ENCODE peak calls at places on chromosomes 7 and 10, in four cellular contexts. X is uterus, J is upper lobe of right lung, S is HCT116. C is an unnamed sample. For H3K4me1, the result is how much of the 10 kb centered on the place peaks cover.

GRCh38 chr7:117333168-117333567 is 10.3 kb upstream of the WNT2 start:
- DNase-seq in S (no peak), J (no peak), X (no peak), C (no peak)

GRCh38 chr10:11015371-11015934 is 2.2 kb upstream of the CELF2 start:
- DNase-seq in J (no peak), S (no peak), X (no peak), C (no peak)

GRCh38 chr10:21519981-21520436 is 5.5 kb downstream of the SKIDA1 start:
- DNase-seq in J (no peak), X (no peak), S (no peak), C (no peak)

GRCh38 chr7:26187380-26188290 is 12.9 kb downstream of the HNRNPA2B1 start:
- DNase-seq in X (no peak), J (no peak), S (no peak), C (no peak)

GRCh38 chr7:141072548-141073172 is 1.2 kb upstream of the TMEM178B start:
- DNase-seq in J (peak), S (no peak), X (peak), C (no peak)

GRCh38 chr10:131921191-131921590 is 20.4 kb downstream of the PPP2R2D start:
- DNase-seq in J (no peak), S (no peak), X (no peak), C (no peak)

GRCh38 chr7:48718731-48719387 is 205.5 kb upstream of the CDC14C start:
- DNase-seq in J (no peak), S (no peak), X (no peak), C (no peak)

GRCh38 chr7:30896783-30897617 is 14.7 kb upstream of the AQP1 start:
- DNase-seq in J (peak), X (no peak), S (no peak), C (no peak)

GRCh38 chr10:130843051-130843653 is 468.4 kb downstream of the TCERG1L start:
- DNase-seq in X (no peak), J (no peak), S (no peak), C (no peak)

GRCh38 chr7:2952316-2952715 is 91.4 kb downstream of the CARD11 start:
- DNase-seq in J (peak), S (no peak), X (no peak), C (no peak)

GRCh38 chr10:34641913-34642558 is 173.1 kb downstream of the PARD3 start:
- DNase-seq in S (no peak), X (no peak), J (no peak), C (no peak)

GRCh38 chr7:24885305-24885704 is 94.7 kb downstream of the OSBPL3 start:
- DNase-seq in J (no peak), S (no peak), X (no peak), C (no peak)

GRCh38 chr7:51455948-51456347 is 139.3 kb upstream of the COBL start:
- DNase-seq in X (no peak), J (no peak), S (no peak), C (no peak)

GRCh38 chr7:132117181-132117580 is 459.1 kb downstream of the PLXNA4 start:
- DNase-seq in J (no peak), X (no peak), S (no peak), C (no peak)

GRCh38 chr7:134720091-134720935 is 59.1 kb upstream of the CALD1 start:
- DNase-seq in S (no peak), X (no peak), J (no peak), C (no peak)

GRCh38 chr7:141660259-141660658 is 41.7 kb downstream of the DENND11 start:
- DNase-seq in J (no peak), X (no peak), S (no peak), C (no peak)

GRCh38 chr7:9204571-9204970 is 771.2 kb downstream of the NXPH1 start:
- DNase-seq in X (no peak), J (no peak), S (no peak), C (no peak)

GRCh38 chr7:114414151-114415053 is at the start of gene FOXP2:
- DNase-seq in X (no peak), S (no peak), J (no peak), C (no peak)

GRCh38 chr10:122142652-122143237 is 128.4 kb upstream of the BTBD16 start:
- DNase-seq in S (no peak), X (no peak), J (no peak), C (no peak)

GRCh38 chr10:44008270-44008916 is 359.7 kb upstream of the ZNF32 start:
- DNase-seq in S (no peak), X (no peak), J (no peak), C (no peak)

GRCh38 chr7:84193787-84194186 is 802 bp downstream of the SEMA3A start:
- DNase-seq in X (no peak), J (no peak), S (no peak), C (no peak)

GRCh38 chr7:381211-382117 is 91.5 kb downstream of the FOXL3 start:
- DNase-seq in S (no peak), X (peak), J (peak), C (no peak)

GRCh38 chr7:55478700-55479099 is 93.6 kb downstream of the VOPP1 start:
- DNase-seq in S (no peak), J (no peak), X (no peak), C (no peak)

GRCh38 chr10:123381271-123381670 is 227.1 kb downstream of the BUB3 start:
- DNase-seq in J (peak), S (no peak), X (no peak), C (no peak)

GRCh38 chr7:102917436-102918353 is 4.9 kb downstream of the LRRC17 start:
- DNase-seq in J (no peak), X (no peak), S (peak), C (no peak)

GRCh38 chr10:113175756-113176651 is 226.0 kb downstream of the TCF7L2 start:
- DNase-seq in X (no peak), S (no peak), J (no peak), C (no peak)
- H3K4me1 ChIP-seq in X (under half), S (under half), J (under half), C (under half)

DNA sequence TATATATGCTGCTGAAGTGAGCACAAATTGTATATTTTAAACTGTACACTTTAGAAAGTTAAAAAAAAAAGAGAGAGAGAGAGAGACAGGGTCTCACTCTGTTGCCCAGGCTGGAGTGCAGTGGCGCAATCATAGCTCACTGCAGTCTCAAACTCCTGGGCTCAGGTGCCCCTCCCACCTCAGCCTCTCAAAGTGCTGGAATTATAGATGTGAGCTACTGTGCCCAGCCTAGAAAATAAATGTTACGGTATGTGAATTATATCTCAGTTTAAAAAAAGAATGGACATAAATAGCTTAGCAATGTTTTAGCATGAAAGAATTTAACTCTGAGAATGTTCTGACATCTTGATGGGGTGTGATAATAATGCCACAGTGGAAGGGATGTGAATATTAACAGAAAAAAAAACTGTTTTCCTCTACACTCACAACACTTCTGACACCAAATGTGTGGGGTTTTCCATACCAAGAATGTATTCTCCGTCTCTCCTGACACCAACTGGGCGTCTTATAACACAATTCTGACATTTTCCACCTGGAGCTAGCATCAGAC is 162.1 kb downstream of the PLCE1 start:
- DNase-seq in J (no peak), X (no peak), S (no peak), C (no peak)
- H3K27ac ChIP-seq in J (no peak), X (peak), S (no peak), C (no peak)

GRCh38 chr7:47225387-47226170 is 356.3 kb downstream of the TNS3 start:
- DNase-seq in J (no peak), S (no peak), X (no peak), C (no peak)
- H3K4me1 ChIP-seq in J (under half), S (under half), X (under half), C (under half)

GRCh38 chr7:73746378-73746777 is 7.8 kb upstream of the ABHD11 start:
- DNase-seq in S (no peak), J (no peak), X (no peak), C (no peak)
- H3K27ac ChIP-seq in S (no peak), J (no peak), X (no peak), C (no peak)

C was measured in iPS DF 6.9.